ENCODE peak calls at places on chromosomes 13 and 19, in six cellular contexts. One of them, this sample, is unnamed.

GRCh38 chr13:99385161-99385560 is 78.0 kb upstream of the GPR183 start:
- DNase-seq in PC-9: no peak
- DNase-seq in right atrium auricular region: peak; percentile 54
- DNase-seq in suprapubic skin: no peak
- DNase-seq in sigmoid colon: no peak
- DNase-seq in heart left ventricle: no peak
- DNase-seq in this sample: peak; percentile 63

GRCh38 chr19:29609636-29610035 is 3.6 kb downstream of the POP4 start:
- DNase-seq in PC-9: no peak
- DNase-seq in suprapubic skin: no peak
- DNase-seq in sigmoid colon: peak; percentile 51
- DNase-seq in right atrium auricular region: no peak
- DNase-seq in heart left ventricle: no peak
- DNase-seq in this sample: no peak

GRCh38 chr13:34748078-34748477 is 194.0 kb upstream of the NBEA start:
- DNase-seq in PC-9: no peak
- DNase-seq in right atrium auricular region: peak; percentile 77
- DNase-seq in suprapubic skin: no peak
- DNase-seq in sigmoid colon: no peak
- DNase-seq in heart left ventricle: peak; percentile 73
- DNase-seq in this sample: no peak

GRCh38 chr19:40191836-40192646 is 815 bp downstream of the MAP3K10 start:
- DNase-seq in PC-9: peak; percentile 15
- DNase-seq in suprapubic skin: no peak
- DNase-seq in right atrium auricular region: no peak
- DNase-seq in sigmoid colon: peak; percentile 70
- DNase-seq in heart left ventricle: peak; percentile 54
- DNase-seq in this sample: peak; percentile 72

GRCh38 chr13:49810825-49811526 is 18.5 kb upstream of the KPNA3 start:
- DNase-seq in PC-9: no peak
- DNase-seq in sigmoid colon: no peak
- DNase-seq in heart left ventricle: no peak
- DNase-seq in suprapubic skin: no peak
- DNase-seq in right atrium auricular region: peak; percentile 62
- DNase-seq in this sample: no peak

GRCh38 chr13:98476106-98476505 is 100.8 kb downstream of the STK24 start:
- DNase-seq in heart left ventricle: no peak
- DNase-seq in suprapubic skin: no peak
- DNase-seq in sigmoid colon: no peak
- DNase-seq in right atrium auricular region: no peak
- DNase-seq in PC-9: no peak
- DNase-seq in this sample: no peak

GRCh38 chr13:74570834-74571233 is 436.6 kb upstream of the KLF12 start:
- DNase-seq in heart left ventricle: no peak
- DNase-seq in sigmoid colon: no peak
- DNase-seq in right atrium auricular region: no peak
- DNase-seq in PC-9: no peak
- DNase-seq in suprapubic skin: no peak
- DNase-seq in this sample: no peak

GRCh38 chr19:5148794-5149190 is 179.9 kb downstream of the KDM4B start:
- DNase-seq in PC-9: no peak
- DNase-seq in heart left ventricle: no peak
- DNase-seq in right atrium auricular region: no peak
- DNase-seq in suprapubic skin: no peak
- DNase-seq in sigmoid colon: no peak
- DNase-seq in this sample: no peak

GRCh38 chr13:51520524-51520923 is 63.7 kb upstream of the WDFY2 start:
- DNase-seq in suprapubic skin: no peak
- DNase-seq in right atrium auricular region: no peak
- DNase-seq in heart left ventricle: no peak
- DNase-seq in PC-9: no peak
- DNase-seq in sigmoid colon: no peak
- DNase-seq in this sample: no peak

GRCh38 chr13:24443366-24443765 is 69.2 kb downstream of the PARP4 start:
- DNase-seq in suprapubic skin: no peak
- DNase-seq in PC-9: no peak
- DNase-seq in heart left ventricle: no peak
- DNase-seq in sigmoid colon: no peak
- DNase-seq in right atrium auricular region: no peak
- DNase-seq in this sample: no peak

GRCh38 chr19:18317998-18318800 is 4.7 kb downstream of the LSM4 start:
- DNase-seq in PC-9: no peak
- DNase-seq in right atrium auricular region: no peak
- DNase-seq in heart left ventricle: peak; percentile 58
- DNase-seq in suprapubic skin: no peak
- DNase-seq in sigmoid colon: no peak
- DNase-seq in this sample: no peak

GRCh38 chr13:33017410-33017929 is 1.2 kb downstream of the KL start:
- DNase-seq in right atrium auricular region: peak; percentile 83
- DNase-seq in heart left ventricle: peak; percentile 57
- DNase-seq in PC-9: peak; percentile 17
- DNase-seq in suprapubic skin: no peak
- DNase-seq in sigmoid colon: peak; percentile 84
- DNase-seq in this sample: no peak

GRCh38 chr19:49058592-49058991 is 1.0 kb upstream of the CGB7 start:
- DNase-seq in heart left ventricle: no peak
- DNase-seq in right atrium auricular region: no peak
- DNase-seq in sigmoid colon: no peak
- DNase-seq in PC-9: no peak
- DNase-seq in suprapubic skin: no peak
- DNase-seq in this sample: no peak

GRCh38 chr13:60679928-60680693 is 283.1 kb downstream of the TDRD3 start:
- DNase-seq in sigmoid colon: no peak
- DNase-seq in suprapubic skin: no peak
- DNase-seq in PC-9: no peak
- DNase-seq in right atrium auricular region: no peak
- DNase-seq in heart left ventricle: no peak
- DNase-seq in this sample: no peak

GRCh38 chr13:110387451-110388140 is 80.5 kb downstream of the COL4A2 start:
- DNase-seq in suprapubic skin: no peak
- DNase-seq in sigmoid colon: peak; percentile 91
- DNase-seq in PC-9: no peak
- DNase-seq in heart left ventricle: peak; percentile 73
- DNase-seq in right atrium auricular region: no peak
- DNase-seq in this sample: peak; percentile 89

GRCh38 chr13:94661396-94661795 is 50.9 kb downstream of the SOX21 start:
- DNase-seq in PC-9: no peak
- DNase-seq in sigmoid colon: no peak
- DNase-seq in heart left ventricle: no peak
- DNase-seq in suprapubic skin: no peak
- DNase-seq in right atrium auricular region: no peak
- DNase-seq in this sample: no peak

GRCh38 chr19:6250024-6250605 is 29.7 kb downstream of the MLLT1 start:
- DNase-seq in right atrium auricular region: no peak
- DNase-seq in sigmoid colon: no peak
- DNase-seq in suprapubic skin: no peak
- DNase-seq in heart left ventricle: no peak
- DNase-seq in PC-9: no peak
- DNase-seq in this sample: no peak

GRCh38 chr19:16588089-16588823 is 16.0 kb upstream of the SLC35E1 start:
- DNase-seq in sigmoid colon: no peak
- DNase-seq in heart left ventricle: no peak
- DNase-seq in suprapubic skin: no peak
- DNase-seq in PC-9: no peak
- DNase-seq in right atrium auricular region: no peak
- DNase-seq in this sample: no peak
- H3K4me3 ChIP-seq in sigmoid colon: peak overlapping the region; percentile 26
- H3K4me3 ChIP-seq in heart left ventricle: peak overlapping the region; percentile 3
- H3K4me3 ChIP-seq in suprapubic skin: peak overlapping the region; percentile 30
- H3K4me3 ChIP-seq in PC-9: no peak overlapping the region
- H3K4me3 ChIP-seq in right atrium auricular region: no peak overlapping the region
- H3K4me3 ChIP-seq in this sample: peak overlapping the region; percentile 58

GRCh38 chr19:9792191-9793050 is 23.9 kb upstream of the ZNF846 start:
- DNase-seq in heart left ventricle: peak; percentile 96
- DNase-seq in sigmoid colon: peak; percentile 98
- DNase-seq in suprapubic skin: peak; percentile 98
- DNase-seq in PC-9: peak; percentile 81
- DNase-seq in right atrium auricular region: peak; percentile 94
- DNase-seq in this sample: peak; percentile 98

GRCh38 chr19:9799162-9799561 is 19.7 kb downstream of the FBXL12 start:
- DNase-seq in sigmoid colon: no peak
- DNase-seq in heart left ventricle: no peak
- DNase-seq in right atrium auricular region: no peak
- DNase-seq in suprapubic skin: no peak
- DNase-seq in PC-9: no peak
- DNase-seq in this sample: no peak

GRCh38 chr19:9793051-9793591 is 24.6 kb upstream of the ZNF846 start:
- DNase-seq in sigmoid colon: peak; percentile 82
- DNase-seq in PC-9: no peak
- DNase-seq in right atrium auricular region: peak; percentile 66
- DNase-seq in heart left ventricle: no peak
- DNase-seq in suprapubic skin: peak; percentile 88
- DNase-seq in this sample: no peak

GRCh38 chr19:9797871-9798270 is 21.0 kb downstream of the FBXL12 start:
- DNase-seq in right atrium auricular region: no peak
- DNase-seq in heart left ventricle: no peak
- DNase-seq in suprapubic skin: no peak
- DNase-seq in PC-9: peak; percentile 38
- DNase-seq in sigmoid colon: no peak
- DNase-seq in this sample: no peak

GRCh38 chr19:9796113-9796773 is 22.6 kb downstream of the FBXL12 start:
- DNase-seq in PC-9: peak; percentile 75
- DNase-seq in suprapubic skin: peak; percentile 85
- DNase-seq in heart left ventricle: peak; percentile 77
- DNase-seq in sigmoid colon: peak; percentile 88
- DNase-seq in right atrium auricular region: peak; percentile 87
- DNase-seq in this sample: peak; percentile 89
- H3K27ac ChIP-seq in PC-9: no peak overlapping the region
- H3K27ac ChIP-seq in suprapubic skin: peak overlapping the region; percentile 28
- H3K27ac ChIP-seq in heart left ventricle: no peak overlapping the region
- H3K27ac ChIP-seq in sigmoid colon: no peak overlapping the region
- H3K27ac ChIP-seq in right atrium auricular region: no peak overlapping the region
- H3K27ac ChIP-seq in this sample: no peak overlapping the region

GRCh38 chr13:76975863-76976262 is 16.0 kb upstream of the CLN5 start:
- DNase-seq in sigmoid colon: no peak
- DNase-seq in right atrium auricular region: no peak
- DNase-seq in PC-9: no peak
- DNase-seq in suprapubic skin: no peak
- DNase-seq in heart left ventricle: no peak
- DNase-seq in this sample: no peak
- TF ChIP-seq CTCF in sigmoid colon: no peak
- TF ChIP-seq CTCF in right atrium auricular region: no peak
- TF ChIP-seq CTCF in PC-9: no peak
- TF ChIP-seq CTCF in suprapubic skin: no peak
- TF ChIP-seq CTCF in heart left ventricle: no peak
- TF ChIP-seq CTCF in this sample: no peak

DNA sequence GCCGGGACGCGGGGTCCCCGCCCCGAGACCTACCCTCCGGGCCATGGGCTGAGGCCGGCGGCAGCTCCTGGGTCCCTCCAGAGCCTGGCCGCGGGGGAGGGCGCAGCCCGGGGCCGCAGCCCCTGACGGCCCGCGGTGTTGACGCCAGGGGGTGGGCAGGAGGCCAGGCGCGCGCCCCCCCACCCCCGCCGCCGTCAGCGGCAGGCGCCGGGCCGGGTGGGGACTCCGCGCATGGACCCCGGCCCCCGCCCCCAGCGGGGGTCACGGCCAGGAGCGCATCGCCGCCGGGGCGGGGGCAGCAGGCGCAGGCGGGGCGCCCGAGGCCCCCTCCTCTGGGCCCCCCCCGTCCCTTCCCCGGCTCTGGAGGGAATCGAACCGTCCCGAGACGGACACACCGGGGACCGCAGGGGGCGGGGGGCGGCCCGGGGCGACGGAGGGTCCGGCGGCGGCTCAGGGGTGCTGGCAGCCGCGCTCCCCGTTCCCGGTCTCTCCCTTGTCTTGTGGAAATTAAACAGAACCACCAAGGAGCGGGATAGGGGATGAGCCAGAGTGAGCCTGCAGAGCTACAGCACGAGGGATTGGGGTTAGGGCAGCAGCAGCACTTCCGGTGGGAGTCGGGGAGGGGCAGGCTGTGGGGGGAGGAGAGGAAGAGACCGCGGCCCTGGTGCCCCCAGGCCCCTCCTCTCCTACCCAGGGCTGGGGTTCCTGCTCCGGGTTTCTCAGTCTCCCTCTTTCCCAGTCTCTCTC is at the start of gene MEIS3:
- DNase-seq in sigmoid colon: no peak
- DNase-seq in right atrium auricular region: no peak
- DNase-seq in heart left ventricle: no peak
- DNase-seq in suprapubic skin: no peak
- DNase-seq in PC-9: no peak
- DNase-seq in this sample: no peak
- H3K4me3 ChIP-seq in sigmoid colon: peak within 1 kb of the TSS; percentile 58
- H3K4me3 ChIP-seq in right atrium auricular region: peak within 1 kb of the TSS; percentile 47
- H3K4me3 ChIP-seq in heart left ventricle: peak within 1 kb of the TSS; percentile 45
- H3K4me3 ChIP-seq in suprapubic skin: peak within 1 kb of the TSS; percentile 55
- H3K4me3 ChIP-seq in PC-9: no peak within 1 kb of the TSS
- H3K4me3 ChIP-seq in this sample: peak within 1 kb of the TSS; percentile 76

DNA sequence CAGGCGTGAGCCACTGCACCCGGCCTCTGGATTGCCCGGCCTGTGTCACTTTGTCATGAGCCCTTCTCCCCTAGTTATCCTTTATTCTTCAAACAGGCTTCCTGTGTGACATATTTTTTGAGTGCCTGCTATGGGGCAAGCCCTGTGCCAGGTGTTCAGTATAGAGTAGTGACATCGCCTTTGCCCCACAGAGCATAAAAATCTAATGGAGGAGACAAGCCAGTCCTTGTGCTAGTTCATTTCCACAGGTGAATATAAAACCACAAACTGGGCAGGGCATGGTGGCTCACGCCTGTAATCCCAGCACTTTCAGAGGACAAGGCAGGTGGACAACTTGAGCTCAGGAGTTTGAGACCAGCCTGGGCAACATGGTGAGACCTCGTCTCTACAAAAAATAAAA is 43.2 kb downstream of the BBC3 start:
- DNase-seq in sigmoid colon: no peak
- DNase-seq in right atrium auricular region: no peak
- DNase-seq in PC-9: no peak
- DNase-seq in suprapubic skin: no peak
- DNase-seq in heart left ventricle: no peak
- DNase-seq in this sample: no peak
- H3K27ac ChIP-seq in sigmoid colon: peak overlapping the region; percentile 82
- H3K27ac ChIP-seq in right atrium auricular region: peak overlapping the region; percentile 68
- H3K27ac ChIP-seq in PC-9: no peak overlapping the region
- H3K27ac ChIP-seq in suprapubic skin: no peak overlapping the region
- H3K27ac ChIP-seq in heart left ventricle: no peak overlapping the region
- H3K27ac ChIP-seq in this sample: no peak overlapping the region

This sample was measured in coronary artery.